ENCODE peak calls at places on chromosomes 3 and 15, in four cellular contexts. Q is Panc1, M is GM23338, N is suprapubic skin. R is an unnamed sample.

GRCh38 chr15:70530906-70531305 is 232.5 kb downstream of the UACA start:
- DNase-seq in N (no peak), Q (no peak), M (no peak), R (no peak)

GRCh38 chr3:122563717-122564025 is 429 bp downstream of the PARP9 start:
- DNase-seq in M (no peak), Q (no peak), N (no peak), R (no peak)

GRCh38 chr3:52345521-52346110 is 29.5 kb downstream of the DNAH1 start:
- DNase-seq in N (no peak), Q (no peak), M (no peak), R (no peak)

GRCh38 chr15:69956417-69956816 is 141.3 kb downstream of the TLE3 start:
- DNase-seq in M (no peak), Q (no peak), N (no peak), R (no peak)

GRCh38 chr15:67089218-67090193 is 24.1 kb downstream of the SMAD3 start:
- DNase-seq in N (no peak), M (no peak), Q (no peak), R (no peak)

GRCh38 chr3:127064391-127065137 is 81.6 kb downstream of the PLXNA1 start:
- DNase-seq in Q (no peak), M (no peak), N (no peak), R (no peak)

GRCh38 chr3:188553569-188553968 is 399.6 kb downstream of the LPP start:
- DNase-seq in N (no peak), M (no peak), Q (no peak), R (no peak)

GRCh38 chr3:153756816-153757215 is 364.4 kb upstream of the ARHGEF26 start:
- DNase-seq in M (no peak), N (no peak), Q (no peak), R (no peak)

GRCh38 chr3:72155391-72156064 is 370.6 kb upstream of the PROK2 start:
- DNase-seq in N (peak), Q (peak), M (no peak), R (peak)

GRCh38 chr3:106827515-106828213 is 549.6 kb upstream of the CCDC54 start:
- DNase-seq in Q (no peak), M (peak), N (no peak), R (no peak)

GRCh38 chr3:188280627-188281026 is 126.7 kb downstream of the LPP start:
- DNase-seq in Q (no peak), N (no peak), M (no peak), R (no peak)

GRCh38 chr3:186986811-186987210 is 56.5 kb downstream of the ST6GAL1 start:
- DNase-seq in N (no peak), Q (no peak), M (no peak), R (no peak)

GRCh38 chr3:72347819-72348319 is 500.4 kb downstream of the SHQ1 start:
- DNase-seq in M (peak), N (peak), Q (no peak), R (peak)

GRCh38 chr3:59189561-59190338 is 139.9 kb upstream of the CFAP20DC start:
- DNase-seq in N (no peak), M (no peak), Q (no peak), R (no peak)

GRCh38 chr15:20356444-20357138 is 185.0 kb downstream of the GOLGA6L6 start:
- DNase-seq in Q (peak), M (peak), N (peak), R (peak)

GRCh38 chr15:101455291-101455916 is 34.1 kb downstream of the PCSK6 start:
- DNase-seq in M (no peak), N (no peak), Q (no peak), R (no peak)

GRCh38 chr3:157618075-157618760 is 115.0 kb upstream of the VEPH1 start:
- DNase-seq in Q (peak), N (no peak), M (peak), R (no peak)

GRCh38 chr15:96325579-96326331 is 4.7 kb upstream of the NR2F2 start:
- DNase-seq in N (no peak), M (peak), Q (no peak), R (no peak)

GRCh38 chr15:74802290-74802689 is 10.3 kb upstream of the LMAN1L start:
- DNase-seq in Q (no peak), M (no peak), N (no peak), R (no peak)

GRCh38 chr3:45955706-45956105 is 12.4 kb downstream of the CXCR6 start:
- DNase-seq in N (no peak), Q (no peak), M (no peak), R (no peak)

DNA sequence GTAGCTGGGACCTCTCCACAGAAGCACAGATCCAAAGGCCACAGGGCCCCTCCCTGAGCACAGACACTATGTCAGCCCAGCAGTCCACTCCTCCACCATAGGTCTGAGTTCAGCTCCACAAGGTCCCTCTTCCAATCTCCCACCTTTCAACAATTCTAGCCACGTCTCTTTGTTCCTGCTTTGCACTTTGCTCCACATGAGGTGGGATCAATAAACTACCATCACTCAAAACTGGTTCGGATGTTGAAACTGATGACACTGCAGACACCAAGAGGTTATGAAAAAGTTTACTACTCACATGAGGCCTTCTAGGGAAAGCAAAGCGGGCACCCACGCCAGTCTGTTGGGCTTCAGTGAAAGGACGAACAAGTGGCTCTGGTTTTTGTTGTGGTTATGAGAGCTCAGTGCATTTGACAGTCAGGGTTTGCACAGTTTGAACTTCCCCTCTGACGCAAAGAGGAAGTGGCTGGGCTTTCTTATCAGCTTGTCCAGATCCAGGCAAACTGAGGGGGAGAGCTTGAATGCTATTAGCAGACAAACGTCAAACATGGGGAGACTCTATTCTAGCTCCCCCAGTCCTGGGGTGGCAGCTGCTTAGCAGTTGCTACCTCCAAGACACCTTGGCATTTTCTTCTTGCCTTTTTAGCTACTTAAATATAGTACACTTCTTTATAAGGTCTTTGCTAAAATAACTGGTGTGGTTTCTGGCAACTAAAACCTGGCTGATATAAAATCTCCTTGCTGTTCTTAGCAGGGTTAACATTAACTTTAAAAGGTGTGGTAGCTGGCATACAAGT is 37.8 kb downstream of the ZNF445 start:
- DNase-seq in Q (no peak), M (no peak), N (peak), R (peak)
- TF ChIP-seq POLR2AphosphoS5 in Q (no peak), M (no peak), N (no peak), R (peak)

GRCh38 chr15:98855067-98855814 is 152.4 kb downstream of the PGPEP1L start:
- DNase-seq in M (no peak), Q (no peak), N (no peak), R (no peak)

GRCh38 chr15:98854496-98854895 is 153.1 kb downstream of the PGPEP1L start:
- DNase-seq in N (no peak), M (no peak), Q (no peak), R (no peak)

GRCh38 chr15:98856540-98856907 is 151.1 kb downstream of the PGPEP1L start:
- DNase-seq in Q (no peak), M (no peak), N (no peak), R (no peak)

GRCh38 chr15:98853593-98854420 is 153.8 kb downstream of the PGPEP1L start:
- DNase-seq in Q (no peak), M (peak), N (no peak), R (peak)

GRCh38 chr15:98855815-98856539 is 151.6 kb downstream of the PGPEP1L start:
- DNase-seq in Q (no peak), M (no peak), N (no peak), R (no peak)
- H3K27ac ChIP-seq in Q (peak), M (no peak), N (no peak), R (peak)

GRCh38 chr3:139297588-139298311 is 46.1 kb upstream of the MRPS22 start:
- DNase-seq in M (no peak), Q (no peak), N (no peak), R (no peak)

GRCh38 chr3:139300416-139300815 is 43.4 kb upstream of the MRPS22 start:
- DNase-seq in M (no peak), Q (no peak), N (no peak), R (no peak)

GRCh38 chr3:139301183-139301582 is 42.6 kb upstream of the MRPS22 start:
- DNase-seq in M (no peak), N (no peak), Q (no peak), R (no peak)

GRCh38 chr3:139301654-139302053 is 42.2 kb upstream of the MRPS22 start:
- DNase-seq in Q (no peak), M (no peak), N (no peak), R (no peak)

DNA sequence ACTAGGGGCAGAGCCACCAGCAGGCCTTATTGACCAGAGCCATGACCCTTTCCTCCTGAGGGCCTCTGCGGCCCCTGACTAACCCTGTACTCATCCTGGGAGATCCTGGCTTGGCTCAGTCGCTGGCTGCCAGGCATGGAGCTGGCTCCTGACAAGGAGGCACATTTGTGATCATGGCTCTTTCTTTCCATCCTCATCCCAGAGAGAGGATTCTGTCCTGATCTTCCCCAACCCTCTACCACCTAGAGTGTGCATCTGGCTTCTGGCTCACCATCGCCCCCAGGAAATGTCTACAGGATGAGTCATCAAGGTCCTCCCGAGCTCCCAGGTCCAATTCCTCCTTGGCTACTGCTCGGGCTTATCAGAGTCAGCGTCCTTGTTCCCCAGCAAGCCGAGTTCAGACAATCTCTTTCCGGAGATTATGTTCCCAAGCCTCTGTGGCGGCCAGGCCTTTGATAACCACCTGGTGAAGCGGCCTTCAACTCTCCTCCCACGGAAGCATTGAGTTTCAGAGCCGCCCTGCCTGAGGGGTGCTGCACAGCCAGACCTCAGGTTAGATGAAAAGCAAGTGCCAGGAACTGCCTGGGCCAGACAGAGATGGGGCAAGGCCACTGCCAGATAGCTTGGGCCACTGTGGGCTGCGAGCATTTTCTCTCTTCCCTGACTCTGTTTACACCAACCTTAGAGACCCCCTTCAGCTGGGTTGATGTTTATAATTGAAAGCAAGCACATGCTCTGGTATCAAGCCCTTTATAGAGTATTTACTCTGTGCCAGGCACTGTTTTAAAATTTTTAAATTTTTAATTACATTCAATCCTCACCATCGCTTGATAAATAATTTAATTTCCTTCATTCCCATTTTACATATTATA is 44.3 kb upstream of the MRPS22 start:
- DNase-seq in Q (no peak), M (peak), N (no peak), R (no peak)
- TF ChIP-seq POLR2AphosphoS5 in Q (no peak), M (no peak), N (no peak), R (no peak)

GRCh38 chr3:123661973-123662372 is 77.1 kb upstream of the HACD2 start:
- DNase-seq in Q (no peak), N (no peak), M (no peak), R (no peak)
- H3K27ac ChIP-seq in Q (no peak), N (peak), M (no peak), R (peak)

GRCh38 chr3:14358426-14359211 is 43.8 kb upstream of the SLC6A6 start:
- DNase-seq in Q (no peak), N (peak), M (peak), R (peak)
- TF ChIP-seq POLR2AphosphoS5 in Q (no peak), N (no peak), M (no peak), R (no peak)

GRCh38 chr3:32782417-32782816 is 35.4 kb upstream of the TRIM71 start:
- DNase-seq in N (no peak), Q (no peak), M (no peak), R (no peak)
- H3K27ac ChIP-seq in N (no peak), Q (no peak), M (peak), R (no peak)

GRCh38 chr15:41878355-41878699 is 15.5 kb downstream of the SPTBN5 start:
- DNase-seq in Q (no peak), M (no peak), N (no peak), R (no peak)
- TF ChIP-seq POLR2AphosphoS5 in Q (no peak), M (no peak), N (no peak), R (no peak)

GRCh38 chr3:197137741-197138140 is 108.1 kb upstream of the MELTF start:
- DNase-seq in N (no peak), M (no peak), Q (no peak), R (no peak)
- H3K27ac ChIP-seq in N (no peak), M (no peak), Q (no peak), R (no peak)